ENCODE peak calls at places on chromosomes 16 and 17, in eight cellular contexts. H is activated CD4-positive, alpha-beta memory T cell treated with anti-CD3 and anti-CD28 coated beads for 36 hours; F is WERI-Rb-1; T is thyroid gland; R is activated B cell treated with CpG ODN at 0.5 μM for 24 hours; U is left cardiac atrium; L is M059J; V is mesenchymal stem cell. E is an unnamed sample.

GRCh38 chr16:88856122-88856827 is 472 bp downstream of the GALNS start:
- DNase-seq in H (peak; percentile 15), F (no peak), T (no peak), R (peak; percentile 33), U (no peak), L (no peak), V (no peak), E (no peak)

GRCh38 chr17:77356109-77356689 is 215.4 kb downstream of the SEC14L1 start:
- DNase-seq in H (no peak), F (peak; percentile 9), T (no peak), R (no peak), U (no peak), L (peak; percentile 65), V (no peak), E (no peak)

GRCh38 chr17:79835953-79836951 is 3.0 kb downstream of the CBX4 start:
- DNase-seq in H (no peak), F (peak; percentile 70), T (no peak), R (no peak), U (no peak), L (no peak), V (peak; percentile 61), E (no peak)

GRCh38 chr17:28717578-28718316 is at the start of gene RAB34:
- DNase-seq in H (peak; percentile 20), F (no peak), T (peak; percentile 88), R (peak; percentile 46), U (peak; percentile 80), L (peak; percentile 38), V (peak; percentile 94), E (no peak)

GRCh38 chr17:38742431-38743308 is 5.5 kb downstream of the PCGF2 start:
- DNase-seq in H (no peak), F (no peak), T (peak; percentile 45), R (no peak), U (no peak), L (peak; percentile 49), V (peak; percentile 77), E (peak; percentile 53)

GRCh38 chr16:53094013-53094630 is 39.3 kb downstream of the CHD9 start:
- DNase-seq in H (peak; percentile 12), F (no peak), T (peak; percentile 49), R (peak; percentile 30), U (peak; percentile 82), L (no peak), V (no peak), E (no peak)

GRCh38 chr17:13784466-13784865 is 182.7 kb upstream of the HS3ST3A1 start:
- DNase-seq in H (no peak), F (no peak), T (no peak), R (no peak), U (no peak), L (no peak), V (peak; percentile 32), E (no peak)

GRCh38 chr17:66803474-66803951 is 31.4 kb upstream of the CACNG5 start:
- DNase-seq in H (no peak), F (no peak), T (no peak), R (no peak), U (no peak), L (no peak), V (no peak), E (no peak)

GRCh38 chr17:29138991-29139682 is 41.1 kb downstream of the MYO18A start:
- DNase-seq in H (peak; percentile 75), F (no peak), T (peak; percentile 27), R (peak; percentile 48), U (no peak), L (no peak), V (no peak), E (no peak)

GRCh38 chr17:18323007-18323406 is 7.9 kb downstream of the SMCR8 start:
- DNase-seq in H (no peak), F (no peak), T (no peak), R (no peak), U (no peak), L (peak; percentile 48), V (no peak), E (no peak)

GRCh38 chr17:50538549-50539410 is 6.2 kb downstream of the EPN3 start:
- DNase-seq in H (no peak), F (no peak), T (no peak), R (no peak), U (no peak), L (no peak), V (no peak), E (no peak)

GRCh38 chr16:57041182-57042156 is 50.9 kb upstream of the CPNE2 start:
- DNase-seq in H (peak; percentile 94), F (no peak), T (peak; percentile 25), R (peak; percentile 59), U (no peak), L (no peak), V (no peak), E (no peak)

GRCh38 chr17:7138800-7139381 is 24.3 kb upstream of the ASGR2 start:
- DNase-seq in H (no peak), F (no peak), T (no peak), R (no peak), U (no peak), L (no peak), V (no peak), E (no peak)

GRCh38 chr17:81667754-81668153 is 1.2 kb downstream of the CCDC137 start:
- DNase-seq in H (peak; percentile 27), F (peak; percentile 63), T (no peak), R (no peak), U (no peak), L (no peak), V (no peak), E (no peak)

GRCh38 chr16:49594706-49595534 is 221.3 kb downstream of the C16orf78 start:
- DNase-seq in H (no peak), F (no peak), T (no peak), R (no peak), U (no peak), L (no peak), V (no peak), E (no peak)

GRCh38 chr17:6558932-6559752 is 2.8 kb upstream of the PITPNM3 start:
- DNase-seq in H (no peak), F (no peak), T (no peak), R (no peak), U (no peak), L (peak; percentile 25), V (no peak), E (no peak)

GRCh38 chr17:19979917-19980770 is 2.5 kb upstream of the AKAP10 start:
- DNase-seq in H (no peak), F (peak; percentile 78), T (no peak), R (no peak), U (peak; percentile 63), L (no peak), V (no peak), E (no peak)

GRCh38 chr16:14105976-14106375 is 34.9 kb downstream of the MRTFB start:
- DNase-seq in H (no peak), F (no peak), T (no peak), R (no peak), U (no peak), L (no peak), V (no peak), E (no peak)

GRCh38 chr17:19671433-19671832 is 22.9 kb downstream of the ALDH3A2 start:
- DNase-seq in H (no peak), F (no peak), T (no peak), R (no peak), U (no peak), L (no peak), V (no peak), E (no peak)

GRCh38 chr17:33284022-33284421 is 9.1 kb downstream of the ASIC2 start:
- DNase-seq in H (no peak), F (no peak), T (peak; percentile 46), R (no peak), U (peak; percentile 36), L (peak; percentile 72), V (peak; percentile 60), E (no peak)

GRCh38 chr16:1781758-1782407 is 488 bp downstream of the SPSB3 start:
- DNase-seq in H (peak; percentile 47), F (no peak), T (peak; percentile 38), R (no peak), U (peak; percentile 38), L (peak; percentile 29), V (peak; percentile 41), E (no peak)

GRCh38 chr17:954431-955164 is 25.0 kb downstream of the NXN start:
- DNase-seq in H (no peak), F (no peak), T (peak; percentile 61), R (no peak), U (no peak), L (no peak), V (peak; percentile 99), E (no peak)

GRCh38 chr17:21089145-21089544 is 37.6 kb upstream of the DHRS7B start:
- DNase-seq in H (no peak), F (no peak), T (no peak), R (no peak), U (no peak), L (peak; percentile 68), V (peak; percentile 68), E (no peak)

GRCh38 chr17:4895676-4896331 is 3.5 kb upstream of the C17orf107 start:
- DNase-seq in H (no peak), F (peak; percentile 93), T (no peak), R (no peak), U (peak; percentile 22), L (no peak), V (no peak), E (no peak)

GRCh38 chr16:57380671-57381462 is 8.6 kb downstream of the CX3CL1 start:
- DNase-seq in H (no peak), F (no peak), T (peak; percentile 14), R (no peak), U (no peak), L (peak; percentile 46), V (no peak), E (no peak)

GRCh38 chr16:17529982-17530760 is 59.4 kb upstream of the XYLT1 start:
- DNase-seq in H (peak; percentile 51), F (no peak), T (no peak), R (no peak), U (no peak), L (peak; percentile 54), V (no peak), E (no peak)

GRCh38 chr17:3963214-3964201 is 729 bp downstream of the ATP2A3 start:
- DNase-seq in H (peak; percentile 79), F (no peak), T (peak; percentile 19), R (peak; percentile 72), U (no peak), L (no peak), V (no peak), E (no peak)

GRCh38 chr17:42751628-42752027 is 6.8 kb upstream of the EZH1 start:
- DNase-seq in H (no peak), F (no peak), T (no peak), R (no peak), U (no peak), L (no peak), V (no peak), E (no peak)